ENCODE peak calls at places on chromosomes 11 and 22, in seven cellular contexts. T is GM12878, F is HCT116, L is HepG2, N is H1, D is K562, P is SK-N-SH. X is an unnamed sample.

GRCh38 chr11:11261629-11262028 is 91.4 kb downstream of the CSNK2A3 start:
- DNase-seq in T (peak), N (no peak), P (no peak), F (no peak), D (no peak), L (no peak), X (no peak)

GRCh38 chr11:15258433-15259350 is 144.0 kb downstream of the INSC start:
- DNase-seq in D (no peak), P (no peak), T (no peak), N (no peak), F (peak), L (peak), X (peak)

GRCh38 chr11:21774212-21774611 is 418.7 kb upstream of the ANO5 start:
- DNase-seq in L (no peak), P (no peak), F (no peak), T (no peak), N (no peak), D (no peak), X (no peak)

GRCh38 chr22:27975381-27976013 is 56.4 kb upstream of the PITPNB start:
- DNase-seq in F (no peak), N (no peak), L (no peak), D (no peak), P (no peak), T (no peak), X (no peak)

GRCh38 chr22:24500251-24500820 is 5.2 kb downstream of the UPB1 start:
- DNase-seq in L (peak), N (no peak), F (no peak), D (no peak), P (no peak), T (no peak), X (no peak)

GRCh38 chr22:36395061-36395849 is 7.5 kb upstream of the MYH9 start:
- DNase-seq in L (no peak), T (no peak), F (no peak), D (peak), N (no peak), P (no peak), X (peak)

GRCh38 chr22:20523118-20523983 is 15.9 kb downstream of the MED15 start:
- DNase-seq in T (no peak), P (no peak), D (peak), L (no peak), N (no peak), F (no peak), X (no peak)

GRCh38 chr11:45133871-45134270 is 12.6 kb upstream of the PRDM11 start:
- DNase-seq in P (no peak), F (no peak), D (no peak), T (no peak), L (no peak), N (no peak), X (no peak)

GRCh38 chr11:99406345-99406744 is 385.6 kb downstream of the CNTN5 start:
- DNase-seq in T (no peak), N (no peak), L (no peak), F (no peak), D (no peak), P (no peak), X (no peak)

GRCh38 chr22:22684605-22685561 is 40.5 kb downstream of the GGTLC2 start:
- DNase-seq in L (no peak), P (no peak), T (no peak), F (no peak), N (peak), D (peak), X (no peak)

GRCh38 chr11:27468643-27469332 is 3.8 kb downstream of the LGR4 start:
- DNase-seq in P (no peak), N (no peak), F (no peak), L (no peak), T (no peak), D (no peak), X (no peak)

GRCh38 chr11:57798905-57799559 is 37.4 kb downstream of the CTNND1 start:
- DNase-seq in P (no peak), F (peak), T (no peak), L (peak), D (peak), N (no peak), X (peak)

GRCh38 chr11:113045146-113045545 is 83.9 kb downstream of the NCAM1 start:
- DNase-seq in P (no peak), F (no peak), L (no peak), D (no peak), T (no peak), N (no peak), X (no peak)

GRCh38 chr22:49588739-49589138 is 238.9 kb downstream of the BRD1 start:
- DNase-seq in L (no peak), T (no peak), P (no peak), D (no peak), F (no peak), N (no peak), X (no peak)

GRCh38 chr11:125303186-125303585 is 138.6 kb downstream of the PKNOX2 start:
- DNase-seq in F (no peak), N (no peak), P (no peak), L (no peak), D (no peak), T (no peak), X (no peak)

GRCh38 chr11:124917115-124917637 is 1.9 kb upstream of the HEPN1 start:
- DNase-seq in T (no peak), D (no peak), F (no peak), N (no peak), P (no peak), L (peak), X (no peak)

GRCh38 chr11:15194671-15195415 is 80.1 kb downstream of the INSC start:
- DNase-seq in L (no peak), P (no peak), T (no peak), D (no peak), N (peak), F (no peak), X (no peak)

GRCh38 chr11:95269402-95269801 is 38.4 kb upstream of the SESN3 start:
- DNase-seq in P (no peak), T (no peak), L (no peak), F (no peak), D (no peak), N (no peak), X (no peak)

GRCh38 chr11:123357990-123358827 is 71.9 kb upstream of the GRAMD1B start:
- DNase-seq in P (peak), T (peak), D (no peak), F (no peak), N (peak), L (no peak), X (peak)

GRCh38 chr22:42326786-42327185 is 56.3 kb upstream of the TCF20 start:
- DNase-seq in F (no peak), N (no peak), L (no peak), T (no peak), P (no peak), D (no peak), X (no peak)

GRCh38 chr11:75273989-75274391 is 33.4 kb downstream of the TPBGL start:
- DNase-seq in N (no peak), D (no peak), P (no peak), L (no peak), F (no peak), T (no peak), X (no peak)
- TF ChIP-seq JUND in N (no peak), D (no peak), P (no peak), L (no peak), F (no peak), T (no peak), X (no peak)

GRCh38 chr22:31081963-31082605 is 966 bp downstream of the SMTN start:
- DNase-seq in P (peak), L (no peak), D (no peak), N (no peak), F (no peak), T (no peak), X (no peak)

GRCh38 chr22:31083377-31083768 is 2.3 kb downstream of the SMTN start:
- DNase-seq in F (no peak), T (no peak), D (no peak), L (no peak), P (peak), N (no peak), X (no peak)

GRCh38 chr22:31080848-31081649 is at the start of gene SMTN:
- DNase-seq in P (peak), T (peak), F (peak), D (peak), N (peak), L (peak), X (peak)

GRCh38 chr22:31083923-31084810 is 3.0 kb downstream of the SMTN start:
- DNase-seq in D (no peak), N (no peak), F (no peak), L (no peak), P (peak), T (no peak), X (peak)

GRCh38 chr22:31082606-31083376 is 1.7 kb downstream of the SMTN start:
- DNase-seq in D (peak), F (peak), N (peak), P (peak), T (no peak), L (peak), X (peak)
- TF ChIP-seq JUND in D (no peak), F (no peak), N (no peak), P (no peak), T (no peak), L (no peak), X (no peak)

DNA sequence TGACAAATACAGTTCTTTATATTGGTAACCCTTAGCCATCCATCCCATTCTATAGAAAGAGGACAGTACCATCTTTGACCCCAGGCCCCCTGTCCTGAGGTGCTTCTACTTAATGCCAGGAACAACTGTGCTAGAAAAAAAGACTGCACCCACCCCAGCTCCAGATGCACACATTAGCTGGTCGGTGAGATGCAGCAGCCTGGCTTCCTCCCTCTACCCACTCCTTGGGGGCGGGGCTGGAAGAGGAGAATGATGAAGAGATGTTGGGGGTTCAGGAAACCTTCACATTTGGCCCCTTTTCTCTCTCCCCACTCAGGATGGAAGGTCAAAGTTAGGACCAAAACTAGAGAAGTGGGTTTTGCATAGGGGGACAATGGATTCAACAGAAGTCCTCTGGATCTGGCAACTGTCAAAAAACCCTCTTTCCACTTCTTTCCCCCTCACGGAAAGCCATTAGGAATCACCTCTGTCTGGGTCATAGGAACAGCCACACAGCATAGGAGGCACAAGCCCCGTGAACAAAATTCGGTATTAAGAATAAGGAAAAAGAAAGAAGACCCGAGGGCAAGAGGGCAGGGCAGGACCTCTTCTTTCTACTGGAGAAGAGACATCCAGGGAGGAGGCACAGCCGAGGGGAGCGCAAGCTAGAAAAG is 755 bp downstream of the NRIP3 start:
- DNase-seq in L (no peak), D (no peak), T (no peak), F (no peak), P (no peak), N (no peak), X (no peak)
- TF ChIP-seq JUND in L (no peak), D (no peak), T (no peak), F (no peak), P (no peak), N (no peak), X (no peak)

DNA sequence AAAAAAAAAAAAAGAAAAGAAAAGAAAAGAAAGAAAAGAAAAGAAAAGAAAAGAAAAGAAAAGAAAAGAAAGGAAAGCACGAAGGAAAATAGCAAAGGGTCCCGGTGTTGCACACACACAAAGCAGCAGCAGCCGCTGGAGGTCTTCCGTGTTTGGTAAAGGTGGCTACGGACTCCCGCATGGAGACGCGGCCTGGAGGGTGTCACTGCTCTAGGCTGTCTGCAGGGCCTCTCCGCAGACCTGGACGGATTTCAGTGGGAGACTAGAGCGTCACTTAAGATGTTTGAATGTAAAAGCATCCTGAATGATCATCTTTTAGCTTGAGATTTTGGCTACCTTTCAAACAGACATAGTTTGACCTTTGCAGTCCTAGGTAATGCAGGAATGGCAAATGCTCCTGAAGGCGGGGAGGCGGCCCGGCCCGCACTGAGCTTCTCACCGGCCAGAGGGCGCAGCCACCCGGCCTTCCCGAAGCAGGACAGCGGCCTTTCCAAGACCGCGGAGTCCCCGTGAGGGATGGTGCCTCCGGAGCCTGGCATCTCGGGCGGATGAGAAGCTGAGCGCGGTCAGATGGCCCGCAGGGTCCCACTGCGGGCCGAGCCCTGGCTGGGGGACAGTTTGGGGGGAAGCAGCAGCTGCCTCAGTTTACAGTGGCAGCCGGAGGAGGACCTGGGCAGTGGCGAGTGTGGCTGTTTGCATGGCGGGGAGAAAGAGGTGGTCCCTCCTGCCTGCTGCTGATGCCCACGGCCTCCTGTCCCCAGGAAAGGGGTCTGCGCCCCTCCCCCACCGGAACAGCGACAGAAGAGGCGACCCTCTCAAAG is 18.5 kb downstream of the KRTAP5-5 start:
- DNase-seq in D (no peak), P (peak), N (no peak), F (no peak), L (no peak), T (no peak), X (no peak)
- TF ChIP-seq JUND in D (no peak), P (no peak), N (no peak), F (no peak), L (no peak), T (no peak), X (no peak)

GRCh38 chr22:38694945-38695344 is 5.8 kb downstream of the JOSD1 start:
- DNase-seq in N (no peak), F (no peak), D (no peak), P (no peak), T (no peak), L (no peak), X (no peak)
- TF ChIP-seq JUND in N (no peak), F (no peak), D (no peak), P (no peak), T (no peak), L (no peak), X (no peak)

GRCh38 chr11:102230186-102230585 is 87.1 kb upstream of the BIRC3 start:
- DNase-seq in P (no peak), N (no peak), F (no peak), D (no peak), L (no peak), T (no peak), X (peak)

GRCh38 chr11:102225689-102226562 is 91.4 kb upstream of the BIRC3 start:
- DNase-seq in P (no peak), T (no peak), D (no peak), L (peak), F (no peak), N (no peak), X (no peak)

GRCh38 chr11:102223859-102224258 is 93.4 kb upstream of the BIRC3 start:
- DNase-seq in T (no peak), P (no peak), L (no peak), F (no peak), N (no peak), D (no peak), X (no peak)

GRCh38 chr11:102229510-102230119 is 87.7 kb upstream of the BIRC3 start:
- DNase-seq in F (no peak), D (no peak), N (no peak), L (peak), T (no peak), P (no peak), X (no peak)

DNA sequence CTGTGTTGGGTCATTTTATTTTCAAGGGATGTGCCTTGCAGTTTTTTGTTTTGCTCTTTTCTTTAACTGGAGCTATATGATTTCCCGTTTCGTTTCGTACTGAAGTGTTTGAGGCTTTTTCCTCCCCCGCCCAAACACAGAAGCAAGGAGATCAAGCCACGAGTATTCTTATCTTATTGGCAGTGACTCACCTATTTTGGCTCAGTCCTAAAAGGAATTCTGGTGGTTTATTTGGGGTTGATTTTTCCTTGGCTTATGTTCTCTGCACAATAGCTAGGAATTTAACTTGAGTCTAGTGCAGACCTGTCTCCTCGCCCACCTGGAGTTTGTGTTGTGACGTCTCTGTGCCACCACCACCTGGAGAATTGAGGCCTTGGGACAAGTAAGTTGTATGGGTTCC is 90.6 kb upstream of the BIRC3 start:
- DNase-seq in N (no peak), P (no peak), D (no peak), L (no peak), F (no peak), T (no peak), X (no peak)
- TF ChIP-seq JUND in N (no peak), P (peak), D (peak), L (no peak), F (peak), T (no peak), X (no peak)

GRCh38 chr22:29190051-29190450 is 15.6 kb upstream of the EMID1 start:
- DNase-seq in L (no peak), P (no peak), D (no peak), N (no peak), T (no peak), F (no peak), X (no peak)

GRCh38 chr22:29187831-29188230 is 17.9 kb upstream of the EMID1 start:
- DNase-seq in T (no peak), P (peak), F (no peak), D (no peak), N (no peak), L (no peak), X (no peak)

GRCh38 chr22:29186302-29186701 is 19.4 kb upstream of the EMID1 start:
- DNase-seq in T (no peak), P (no peak), L (no peak), D (no peak), F (no peak), N (no peak), X (no peak)

GRCh38 chr22:29183971-29184595 is 21.6 kb upstream of the EMID1 start:
- DNase-seq in D (no peak), T (no peak), L (no peak), F (no peak), P (no peak), N (no peak), X (no peak)

GRCh38 chr22:29184886-29185575 is 20.7 kb upstream of the EMID1 start:
- DNase-seq in P (no peak), D (no peak), T (no peak), N (no peak), L (no peak), F (no peak), X (no peak)
- TF ChIP-seq JUND in P (no peak), D (no peak), T (no peak), N (no peak), L (no peak), F (no peak), X (no peak)

GRCh38 chr11:89545701-89546100 is 54.5 kb upstream of the NOX4 start:
- DNase-seq in F (no peak), D (no peak), N (no peak), T (no peak), P (no peak), L (no peak), X (no peak)
- TF ChIP-seq JUND in F (no peak), D (no peak), N (no peak), T (no peak), P (no peak), L (no peak), X (no peak)

X was measured in T47D.